ENCODE peak calls at places on chromosomes 11 and 22, in six cellular contexts. One of them, this sample, is unnamed.

GRCh38 chr22:18998998-18999397 is 62.9 kb upstream of the PRODH start:
- DNase-seq in BJ: no peak
- DNase-seq in foreskin fibroblast: no peak
- DNase-seq in mucosa of descending colon: no peak
- DNase-seq in astrocyte of the cerebellum: no peak
- DNase-seq in ovary: no peak
- DNase-seq in this sample: no peak

GRCh38 chr11:70535191-70535971 is 137.1 kb downstream of the CTTN start:
- DNase-seq in foreskin fibroblast: no peak
- DNase-seq in BJ: no peak
- DNase-seq in ovary: no peak
- DNase-seq in astrocyte of the cerebellum: no peak
- DNase-seq in mucosa of descending colon: no peak
- DNase-seq in this sample: no peak

GRCh38 chr11:64620286-64620962 is 29.4 kb downstream of the SLC22A12 start:
- DNase-seq in ovary: peak; percentile 68
- DNase-seq in BJ: no peak
- DNase-seq in mucosa of descending colon: peak; percentile 40
- DNase-seq in foreskin fibroblast: no peak
- DNase-seq in astrocyte of the cerebellum: no peak
- DNase-seq in this sample: peak; percentile 35

GRCh38 chr22:42560781-42561180 is 7.0 kb downstream of the SERHL2 start:
- DNase-seq in foreskin fibroblast: no peak
- DNase-seq in astrocyte of the cerebellum: no peak
- DNase-seq in BJ: no peak
- DNase-seq in ovary: no peak
- DNase-seq in mucosa of descending colon: no peak
- DNase-seq in this sample: no peak

GRCh38 chr11:57599381-57599780 is 1.9 kb downstream of the SERPING1 start:
- DNase-seq in ovary: no peak
- DNase-seq in foreskin fibroblast: no peak
- DNase-seq in astrocyte of the cerebellum: no peak
- DNase-seq in mucosa of descending colon: no peak
- DNase-seq in BJ: no peak
- DNase-seq in this sample: no peak

GRCh38 chr11:34565417-34566208 is 52.0 kb upstream of the ELF5 start:
- DNase-seq in foreskin fibroblast: no peak
- DNase-seq in astrocyte of the cerebellum: no peak
- DNase-seq in mucosa of descending colon: no peak
- DNase-seq in BJ: no peak
- DNase-seq in ovary: no peak
- DNase-seq in this sample: no peak

GRCh38 chr11:2791521-2792375 is 92.0 kb upstream of the KCNQ1OT1 start:
- DNase-seq in mucosa of descending colon: peak; percentile 56
- DNase-seq in astrocyte of the cerebellum: no peak
- DNase-seq in BJ: no peak
- DNase-seq in ovary: peak; percentile 60
- DNase-seq in foreskin fibroblast: no peak
- DNase-seq in this sample: peak; percentile 14

GRCh38 chr11:128448487-128448886 is 138.9 kb downstream of the ETS1 start:
- DNase-seq in BJ: no peak
- DNase-seq in foreskin fibroblast: no peak
- DNase-seq in ovary: no peak
- DNase-seq in astrocyte of the cerebellum: peak; percentile 78
- DNase-seq in mucosa of descending colon: peak; percentile 81
- DNase-seq in this sample: peak; percentile 83

GRCh38 chr11:12418019-12418611 is 40.7 kb downstream of the PARVA start:
- DNase-seq in foreskin fibroblast: no peak
- DNase-seq in BJ: peak; percentile 77
- DNase-seq in mucosa of descending colon: no peak
- DNase-seq in astrocyte of the cerebellum: no peak
- DNase-seq in ovary: no peak
- DNase-seq in this sample: no peak

GRCh38 chr11:65356394-65356972 is 1.9 kb downstream of the TIGD3 start:
- DNase-seq in BJ: no peak
- DNase-seq in ovary: peak; percentile 43
- DNase-seq in foreskin fibroblast: no peak
- DNase-seq in astrocyte of the cerebellum: no peak
- DNase-seq in mucosa of descending colon: no peak
- DNase-seq in this sample: no peak

GRCh38 chr11:67583319-67584204 is at the start of gene GSTP1:
- DNase-seq in ovary: peak; percentile 95
- DNase-seq in BJ: peak; percentile 55
- DNase-seq in mucosa of descending colon: peak; percentile 93
- DNase-seq in foreskin fibroblast: peak; percentile 88
- DNase-seq in astrocyte of the cerebellum: peak; percentile 51
- DNase-seq in this sample: peak; percentile 92

GRCh38 chr11:67586568-67587250 is 3.1 kb downstream of the GSTP1 start:
- DNase-seq in BJ: no peak
- DNase-seq in foreskin fibroblast: no peak
- DNase-seq in mucosa of descending colon: no peak
- DNase-seq in astrocyte of the cerebellum: no peak
- DNase-seq in ovary: no peak
- DNase-seq in this sample: no peak

GRCh38 chr11:67585911-67586310 is 2.3 kb downstream of the GSTP1 start:
- DNase-seq in foreskin fibroblast: no peak
- DNase-seq in mucosa of descending colon: no peak
- DNase-seq in ovary: no peak
- DNase-seq in astrocyte of the cerebellum: no peak
- DNase-seq in BJ: no peak
- DNase-seq in this sample: no peak

GRCh38 chr11:67584205-67584880 is 731 bp downstream of the GSTP1 start:
- DNase-seq in astrocyte of the cerebellum: no peak
- DNase-seq in foreskin fibroblast: peak; percentile 61
- DNase-seq in mucosa of descending colon: peak; percentile 87
- DNase-seq in ovary: peak; percentile 79
- DNase-seq in BJ: no peak
- DNase-seq in this sample: peak; percentile 84

DNA sequence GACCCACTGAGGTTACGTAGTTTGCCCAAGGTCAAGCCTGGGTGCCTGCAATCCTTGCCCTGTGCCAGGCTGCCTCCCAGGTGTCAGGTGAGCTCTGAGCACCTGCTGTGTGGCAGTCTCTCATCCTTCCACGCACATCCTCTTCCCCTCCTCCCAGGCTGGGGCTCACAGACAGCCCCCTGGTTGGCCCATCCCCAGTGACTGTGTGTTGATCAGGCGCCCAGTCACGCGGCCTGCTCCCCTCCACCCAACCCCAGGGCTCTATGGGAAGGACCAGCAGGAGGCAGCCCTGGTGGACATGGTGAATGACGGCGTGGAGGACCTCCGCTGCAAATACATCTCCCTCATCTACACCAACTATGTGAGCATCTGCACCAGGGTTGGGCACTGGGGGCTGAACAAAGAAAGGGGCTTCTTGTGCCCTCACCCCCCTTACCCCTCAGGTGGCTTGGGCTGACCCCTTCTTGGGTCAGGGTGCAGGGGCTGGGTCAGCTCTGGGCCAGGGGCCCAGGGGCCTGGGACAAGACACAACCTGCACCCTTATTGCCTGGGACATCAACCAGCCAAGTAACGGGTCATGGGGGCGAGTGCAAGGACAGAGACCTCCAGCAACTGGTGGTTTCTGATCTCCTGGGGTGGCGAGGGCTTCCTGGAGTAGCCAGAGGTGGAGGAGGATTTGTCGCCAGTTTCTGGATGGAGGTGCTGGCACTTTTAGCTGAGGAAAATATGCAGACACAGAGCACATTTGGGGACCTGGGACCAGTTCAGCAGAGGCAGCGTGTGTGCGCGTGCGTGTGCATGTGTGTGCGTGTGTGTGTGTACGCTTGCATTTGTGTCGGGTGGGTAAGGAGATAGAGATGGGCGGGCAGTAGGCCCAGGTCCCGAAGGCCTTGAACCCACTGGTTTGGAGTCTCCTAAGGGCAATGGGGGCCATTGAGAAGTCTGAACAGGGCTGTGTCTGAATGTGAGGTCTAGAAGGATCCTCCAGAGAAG is 1.6 kb downstream of the GSTP1 start:
- DNase-seq in ovary: peak; percentile 52
- DNase-seq in mucosa of descending colon: no peak
- DNase-seq in BJ: no peak
- DNase-seq in astrocyte of the cerebellum: no peak
- DNase-seq in foreskin fibroblast: no peak
- DNase-seq in this sample: no peak
- H3K4me3 ChIP-seq in ovary: peak overlapping the region; percentile 90
- H3K4me3 ChIP-seq in mucosa of descending colon: no peak overlapping the region
- H3K4me3 ChIP-seq in BJ: peak overlapping the region; percentile 94
- H3K4me3 ChIP-seq in astrocyte of the cerebellum: peak overlapping the region; percentile 73
- H3K4me3 ChIP-seq in foreskin fibroblast: peak overlapping the region; percentile 89
- H3K4me3 ChIP-seq in this sample: peak overlapping the region; percentile 88

GRCh38 chr22:41482319-41482935 is 13.5 kb downstream of the ACO2 start:
- DNase-seq in astrocyte of the cerebellum: no peak
- DNase-seq in foreskin fibroblast: no peak
- DNase-seq in BJ: no peak
- DNase-seq in mucosa of descending colon: no peak
- DNase-seq in ovary: no peak
- DNase-seq in this sample: no peak
- H3K4me3 ChIP-seq in astrocyte of the cerebellum: no peak overlapping the region
- H3K4me3 ChIP-seq in foreskin fibroblast: no peak overlapping the region
- H3K4me3 ChIP-seq in BJ: no peak overlapping the region
- H3K4me3 ChIP-seq in mucosa of descending colon: no peak overlapping the region
- H3K4me3 ChIP-seq in ovary: no peak overlapping the region
- H3K4me3 ChIP-seq in this sample: no peak overlapping the region

GRCh38 chr11:396948-397548 is 3.0 kb downstream of the PKP3 start:
- DNase-seq in foreskin fibroblast: peak; percentile 58
- DNase-seq in ovary: peak; percentile 79
- DNase-seq in BJ: no peak
- DNase-seq in mucosa of descending colon: peak; percentile 55
- DNase-seq in astrocyte of the cerebellum: peak; percentile 26
- DNase-seq in this sample: peak; percentile 58
- H3K4me3 ChIP-seq in foreskin fibroblast: peak overlapping the region; percentile 43
- H3K4me3 ChIP-seq in ovary: peak overlapping the region; percentile 24
- H3K4me3 ChIP-seq in BJ: peak overlapping the region; percentile 38
- H3K4me3 ChIP-seq in mucosa of descending colon: no peak overlapping the region
- H3K4me3 ChIP-seq in astrocyte of the cerebellum: peak overlapping the region; percentile 32
- H3K4me3 ChIP-seq in this sample: no peak overlapping the region

GRCh38 chr11:118715837-118716260 is 36.4 kb upstream of the TREH start:
- DNase-seq in BJ: no peak
- DNase-seq in foreskin fibroblast: no peak
- DNase-seq in mucosa of descending colon: no peak
- DNase-seq in astrocyte of the cerebellum: no peak
- DNase-seq in ovary: peak; percentile 36
- DNase-seq in this sample: no peak

GRCh38 chr11:118714816-118715215 is 35.4 kb upstream of the TREH start:
- DNase-seq in mucosa of descending colon: no peak
- DNase-seq in BJ: no peak
- DNase-seq in ovary: no peak
- DNase-seq in foreskin fibroblast: no peak
- DNase-seq in astrocyte of the cerebellum: no peak
- DNase-seq in this sample: no peak

DNA sequence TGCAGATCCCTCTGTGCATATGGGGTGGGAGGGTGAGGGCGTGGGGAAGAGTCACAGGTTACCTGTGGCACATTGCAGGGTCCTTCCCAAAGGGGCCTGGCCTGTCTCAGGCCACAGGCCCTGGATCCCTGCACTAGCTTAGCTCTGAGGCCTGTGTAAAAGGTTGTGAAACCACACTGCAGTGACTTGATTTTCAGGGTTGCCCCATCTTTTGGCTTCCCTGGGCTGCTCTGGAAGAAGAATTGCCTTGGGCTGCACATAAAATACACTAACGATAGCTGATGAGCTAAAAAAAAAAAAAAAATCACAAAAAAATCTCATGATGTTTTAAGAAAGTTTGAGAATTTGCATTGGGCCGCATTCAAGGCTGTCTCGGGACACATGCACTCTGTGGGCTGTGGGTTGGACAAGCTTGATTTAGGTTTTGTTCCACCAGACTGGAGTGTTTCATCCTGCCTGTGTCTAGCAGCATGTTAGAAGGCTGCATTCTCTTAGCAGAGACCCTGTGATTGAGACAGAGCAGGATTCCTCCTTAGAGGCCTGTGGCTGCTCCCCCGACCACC is 35.9 kb upstream of the TREH start:
- DNase-seq in BJ: peak; percentile 12
- DNase-seq in mucosa of descending colon: no peak
- DNase-seq in astrocyte of the cerebellum: peak; percentile 23
- DNase-seq in foreskin fibroblast: no peak
- DNase-seq in ovary: peak; percentile 40
- DNase-seq in this sample: no peak
- H3K4me3 ChIP-seq in BJ: no peak overlapping the region
- H3K4me3 ChIP-seq in mucosa of descending colon: no peak overlapping the region
- H3K4me3 ChIP-seq in astrocyte of the cerebellum: no peak overlapping the region
- H3K4me3 ChIP-seq in foreskin fibroblast: no peak overlapping the region
- H3K4me3 ChIP-seq in ovary: no peak overlapping the region
- H3K4me3 ChIP-seq in this sample: no peak overlapping the region

DNA sequence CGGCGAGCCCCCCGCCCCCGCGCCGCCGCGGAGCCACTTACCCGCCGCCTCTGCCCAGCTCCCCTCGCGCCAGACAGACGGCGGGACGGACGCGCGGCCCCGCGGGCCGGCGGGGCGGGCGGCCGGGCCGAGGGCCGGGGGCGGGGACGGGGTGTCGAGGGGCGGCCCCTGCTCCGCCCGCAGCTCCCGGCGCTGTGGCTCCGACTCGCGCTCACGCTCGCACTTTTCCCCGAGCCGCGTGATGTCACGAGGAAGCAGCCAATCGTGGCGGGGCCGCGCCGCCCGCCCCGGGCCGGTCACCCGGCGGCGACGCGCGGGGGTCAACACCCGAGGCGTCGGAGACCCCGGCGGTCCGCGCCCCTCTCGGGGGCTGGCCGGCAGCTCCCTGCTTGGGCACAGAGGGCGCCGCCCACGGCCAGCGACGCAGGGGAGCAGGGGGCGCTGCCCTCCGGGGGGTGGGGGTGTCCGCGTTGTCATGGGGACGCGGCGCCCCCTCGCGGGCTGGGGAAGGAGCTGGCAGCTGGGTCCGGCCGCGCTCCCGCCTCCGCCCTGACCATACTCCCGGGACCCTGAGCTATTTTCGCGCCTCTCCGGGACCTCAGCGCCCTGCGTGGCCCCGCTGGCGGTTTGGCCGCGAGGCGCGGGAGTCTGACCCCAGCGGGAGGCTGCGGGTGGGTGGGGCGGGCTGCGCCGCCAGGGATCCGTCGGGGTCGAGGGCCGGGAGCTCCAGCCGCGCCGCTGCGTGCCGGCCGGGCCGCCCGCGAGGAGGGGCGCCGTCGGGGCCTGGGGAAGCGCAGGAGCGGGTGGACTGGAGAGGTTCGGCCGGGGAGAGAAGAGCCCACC is at the start of gene CHRM4:
- DNase-seq in astrocyte of the cerebellum: no peak
- DNase-seq in mucosa of descending colon: peak; percentile 55
- DNase-seq in ovary: no peak
- DNase-seq in foreskin fibroblast: no peak
- DNase-seq in BJ: no peak
- DNase-seq in this sample: peak; percentile 43
- H3K4me3 ChIP-seq in astrocyte of the cerebellum: peak within 1 kb of the TSS; percentile 36
- H3K4me3 ChIP-seq in mucosa of descending colon: no peak within 1 kb of the TSS
- H3K4me3 ChIP-seq in ovary: peak within 1 kb of the TSS; percentile 17
- H3K4me3 ChIP-seq in foreskin fibroblast: peak within 1 kb of the TSS; percentile 35
- H3K4me3 ChIP-seq in BJ: peak within 1 kb of the TSS; percentile 41
- H3K4me3 ChIP-seq in this sample: peak within 1 kb of the TSS; percentile 52

This sample was measured in transverse colon.